ENCODE peak calls at places on chromosomes 12 and 14, in four cellular contexts. One of them, this sample, is unnamed. For H3K27me3 and H3K4me1, the result is how much of the 10 kb centered on the place peaks cover.

GRCh38 chr12:115375188-115375991 is 691.4 kb upstream of the TBX3 start:
- DNase-seq in right atrium auricular region: no peak
- DNase-seq in psoas muscle: no peak
- DNase-seq in A673: no peak
- DNase-seq in this sample: no peak

GRCh38 chr14:70879448-70879847 is 27.8 kb upstream of the PCNX1 start:
- DNase-seq in psoas muscle: no peak
- DNase-seq in A673: no peak
- DNase-seq in right atrium auricular region: no peak
- DNase-seq in this sample: no peak

GRCh38 chr12:60014441-60014840 is 418.6 kb downstream of the SLC16A7 start:
- DNase-seq in psoas muscle: no peak
- DNase-seq in right atrium auricular region: no peak
- DNase-seq in A673: no peak
- DNase-seq in this sample: no peak

GRCh38 chr12:109310247-109311125 is 1.4 kb upstream of the FOXN4 start:
- DNase-seq in right atrium auricular region: no peak
- DNase-seq in psoas muscle: no peak
- DNase-seq in A673: no peak
- DNase-seq in this sample: no peak

GRCh38 chr12:6205144-6205539 is 4.9 kb downstream of the CD9 start:
- DNase-seq in A673: peak
- DNase-seq in psoas muscle: peak
- DNase-seq in right atrium auricular region: no peak
- DNase-seq in this sample: peak

GRCh38 chr14:74413622-74414021 is 12.4 kb downstream of the SYNDIG1L start:
- DNase-seq in A673: no peak
- DNase-seq in psoas muscle: no peak
- DNase-seq in right atrium auricular region: no peak
- DNase-seq in this sample: no peak

GRCh38 chr14:91681893-91682563 is 49.9 kb downstream of the CATSPERB start:
- DNase-seq in A673: no peak
- DNase-seq in psoas muscle: no peak
- DNase-seq in right atrium auricular region: no peak
- DNase-seq in this sample: no peak

GRCh38 chr12:3962661-3963483 is 89.7 kb upstream of the PARP11 start:
- DNase-seq in A673: no peak
- DNase-seq in right atrium auricular region: no peak
- DNase-seq in psoas muscle: no peak
- DNase-seq in this sample: peak

GRCh38 chr12:122422769-122423257 is 344 bp upstream of the CLIP1 start:
- DNase-seq in right atrium auricular region: peak
- DNase-seq in A673: peak
- DNase-seq in psoas muscle: peak
- DNase-seq in this sample: no peak

GRCh38 chr12:26135010-26135420 is 10.2 kb upstream of the BHLHE41 start:
- DNase-seq in A673: peak
- DNase-seq in right atrium auricular region: no peak
- DNase-seq in psoas muscle: no peak
- DNase-seq in this sample: peak

GRCh38 chr14:23076785-23077408 is 18.0 kb downstream of the ACIN1 start:
- DNase-seq in A673: no peak
- DNase-seq in right atrium auricular region: no peak
- DNase-seq in psoas muscle: no peak
- DNase-seq in this sample: no peak

GRCh38 chr12:60398547-60398946 is 802.7 kb downstream of the SLC16A7 start:
- DNase-seq in right atrium auricular region: no peak
- DNase-seq in A673: no peak
- DNase-seq in psoas muscle: no peak
- DNase-seq in this sample: no peak

GRCh38 chr12:12432373-12432772 is 75.5 kb downstream of the BORCS5 start:
- DNase-seq in A673: no peak
- DNase-seq in right atrium auricular region: no peak
- DNase-seq in psoas muscle: no peak
- DNase-seq in this sample: no peak

GRCh38 chr14:93332853-93333630 is at the start of gene BTBD7:
- DNase-seq in A673: peak
- DNase-seq in right atrium auricular region: peak
- DNase-seq in psoas muscle: peak
- DNase-seq in this sample: peak

GRCh38 chr14:75800792-75801191 is 139.7 kb downstream of the TTLL5 start:
- DNase-seq in psoas muscle: no peak
- DNase-seq in A673: no peak
- DNase-seq in right atrium auricular region: no peak
- DNase-seq in this sample: no peak

GRCh38 chr12:105574056-105574715 is 243.7 kb downstream of the C12orf75 start:
- DNase-seq in A673: no peak
- DNase-seq in right atrium auricular region: no peak
- DNase-seq in psoas muscle: no peak
- DNase-seq in this sample: no peak

GRCh38 chr12:83143937-83144336 is 457.2 kb downstream of the TMTC2 start:
- DNase-seq in psoas muscle: no peak
- DNase-seq in A673: no peak
- DNase-seq in right atrium auricular region: no peak
- DNase-seq in this sample: no peak

GRCh38 chr12:125228519-125229260 is 163.5 kb downstream of the AACS start:
- DNase-seq in right atrium auricular region: no peak
- DNase-seq in A673: peak
- DNase-seq in psoas muscle: no peak
- DNase-seq in this sample: no peak

GRCh38 chr12:94922561-94922960 is 80.9 kb downstream of the NDUFA12 start:
- DNase-seq in psoas muscle: no peak
- DNase-seq in right atrium auricular region: no peak
- DNase-seq in A673: peak
- DNase-seq in this sample: no peak

GRCh38 chr14:59406454-59407245 is 58.5 kb downstream of the GPR135 start:
- DNase-seq in psoas muscle: no peak
- DNase-seq in A673: no peak
- DNase-seq in right atrium auricular region: no peak
- DNase-seq in this sample: no peak

GRCh38 chr12:9943244-9943643 is 11.1 kb upstream of the CLEC2A start:
- DNase-seq in A673: no peak
- DNase-seq in psoas muscle: no peak
- DNase-seq in right atrium auricular region: no peak
- DNase-seq in this sample: no peak

GRCh38 chr12:14901228-14901562 is 15.5 kb upstream of the MGP start:
- DNase-seq in psoas muscle: no peak
- DNase-seq in right atrium auricular region: no peak
- DNase-seq in A673: no peak
- DNase-seq in this sample: no peak

GRCh38 chr12:27785882-27786570 is 6.0 kb upstream of the MANSC4 start:
- DNase-seq in right atrium auricular region: no peak
- DNase-seq in psoas muscle: no peak
- DNase-seq in A673: peak
- DNase-seq in this sample: no peak

GRCh38 chr12:46804054-46804453 is 21.7 kb downstream of the SLC38A4 start:
- DNase-seq in psoas muscle: no peak
- DNase-seq in right atrium auricular region: no peak
- DNase-seq in A673: no peak
- DNase-seq in this sample: no peak

GRCh38 chr12:48996794-48997718 is 2.1 kb downstream of the DDN start:
- DNase-seq in right atrium auricular region: peak
- DNase-seq in A673: peak
- DNase-seq in psoas muscle: peak
- DNase-seq in this sample: peak
- H3K27me3 ChIP-seq in right atrium auricular region: under half
- H3K27me3 ChIP-seq in A673: under half
- H3K27me3 ChIP-seq in psoas muscle: half or more
- H3K27me3 ChIP-seq in this sample: half or more

GRCh38 chr12:53231859-53232640 is at the start of gene RARG:
- DNase-seq in A673: peak
- DNase-seq in psoas muscle: peak
- DNase-seq in right atrium auricular region: peak
- DNase-seq in this sample: peak
- H3K4me1 ChIP-seq in A673: under half
- H3K4me1 ChIP-seq in psoas muscle: under half
- H3K4me1 ChIP-seq in right atrium auricular region: under half
- H3K4me1 ChIP-seq in this sample: half or more

DNA sequence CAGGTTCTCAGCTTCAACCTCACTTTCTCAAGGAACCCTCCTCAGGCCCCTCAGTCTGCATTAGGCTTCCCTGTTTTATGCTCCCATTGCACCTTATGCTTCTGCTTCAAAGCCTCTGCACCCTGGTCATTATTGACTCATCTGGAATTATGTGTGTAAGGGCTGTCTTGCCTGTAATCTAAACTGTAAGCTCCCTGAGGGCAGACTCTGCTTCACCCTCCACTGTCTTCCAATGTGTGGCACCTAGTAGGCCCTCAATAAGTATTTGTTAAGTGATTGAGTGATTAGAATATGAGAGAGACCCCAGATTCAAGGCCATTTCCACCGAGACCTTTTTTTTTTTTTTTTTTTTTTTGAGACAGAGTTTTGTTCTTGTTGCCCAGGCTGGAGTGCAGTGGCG is 79.1 kb downstream of the VCPKMT start:
- DNase-seq in A673: no peak
- DNase-seq in right atrium auricular region: no peak
- DNase-seq in psoas muscle: no peak
- DNase-seq in this sample: no peak
- H3K27ac ChIP-seq in A673: no peak
- H3K27ac ChIP-seq in right atrium auricular region: no peak
- H3K27ac ChIP-seq in psoas muscle: no peak
- H3K27ac ChIP-seq in this sample: no peak

GRCh38 chr14:20305265-20306078 is at the start of gene TTC5:
- DNase-seq in psoas muscle: peak
- DNase-seq in A673: peak
- DNase-seq in right atrium auricular region: peak
- DNase-seq in this sample: peak
- H3K27me3 ChIP-seq in psoas muscle: under half
- H3K27me3 ChIP-seq in A673: under half
- H3K27me3 ChIP-seq in right atrium auricular region: under half
- H3K27me3 ChIP-seq in this sample: under half